ENCODE peak calls at places on chromosomes 11 and 22, in eight cellular contexts. I is cardiac muscle cell, D is adipocyte, M is IMR-90, S is BJ, F is H1, J is AG04450, W is iPS DF 6.9. H is an unnamed sample.

GRCh38 chr11:119113716-119114115 is 6.6 kb downstream of the C2CD2L start:
- DNase-seq in I (no peak), D (no peak), M (no peak), S (no peak), F (no peak), J (no peak), W (no peak), H (no peak)

GRCh38 chr11:114208371-114208770 is 87.8 kb upstream of the NNMT start:
- DNase-seq in I (no peak), D (no peak), M (no peak), S (no peak), F (no peak), J (no peak), W (no peak), H (no peak)

GRCh38 chr22:29780781-29781676 is 13.9 kb downstream of the UQCR10 start:
- DNase-seq in I (no peak), D (peak), M (peak), S (no peak), F (no peak), J (peak), W (no peak), H (no peak)

GRCh38 chr11:75291741-75292140 is 51.2 kb downstream of the TPBGL start:
- DNase-seq in I (no peak), D (no peak), M (no peak), S (no peak), F (no peak), J (no peak), W (no peak), H (no peak)

GRCh38 chr11:58576792-58577440 is 1.3 kb upstream of the LPXN start:
- DNase-seq in I (no peak), D (peak), M (peak), S (no peak), F (no peak), J (no peak), W (no peak), H (no peak)

GRCh38 chr11:94964934-94965333 is 8.4 kb downstream of the CWC15 start:
- DNase-seq in I (no peak), D (no peak), M (no peak), S (no peak), F (no peak), J (no peak), W (no peak), H (no peak)

GRCh38 chr11:57294225-57295131 is 30.3 kb downstream of the TNKS1BP1 start:
- DNase-seq in I (no peak), D (peak), M (peak), S (no peak), F (no peak), J (no peak), W (no peak), H (no peak)

GRCh38 chr22:23182289-23183106 is 2.2 kb downstream of the BCR start:
- DNase-seq in I (peak), D (peak), M (peak), S (no peak), F (no peak), J (no peak), W (no peak), H (no peak)

GRCh38 chr11:101444851-101445250 is 139.0 kb downstream of the TRPC6 start:
- DNase-seq in I (no peak), D (no peak), M (no peak), S (no peak), F (no peak), J (no peak), W (no peak), H (no peak)

DNA sequence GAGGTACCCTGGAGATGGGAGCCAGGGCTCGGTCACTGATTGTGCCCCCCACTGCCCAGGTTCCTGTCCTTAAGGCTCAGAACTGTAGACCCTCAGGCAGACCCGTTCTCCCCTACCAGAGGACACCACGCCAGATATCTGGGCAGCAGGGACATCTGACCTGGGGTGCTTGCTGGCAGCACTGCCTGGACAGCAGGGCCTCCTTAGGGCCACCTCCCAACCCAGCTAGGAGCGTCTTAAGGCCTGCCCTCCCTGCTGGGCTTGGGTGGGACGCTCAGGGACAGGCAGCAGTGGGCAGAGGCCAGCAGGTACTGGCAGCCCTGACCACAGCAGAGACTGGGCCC is 3.1 kb downstream of the POLR2L start:
- DNase-seq in I (no peak), D (no peak), M (no peak), S (no peak), F (no peak), J (no peak), W (no peak), H (no peak)
- H3K4me3 ChIP-seq in I (no peak), D (no peak), M (no peak), S (no peak), F (no peak), J (no peak), W (no peak), H (no peak)

GRCh38 chr11:85195934-85196333 is 431.2 kb downstream of the DLG2 start:
- DNase-seq in I (no peak), D (no peak), M (no peak), S (no peak), F (no peak), J (no peak), W (no peak), H (no peak)
- H3K4me3 ChIP-seq in I (no peak), D (no peak), M (no peak), S (no peak), F (no peak), J (no peak), W (no peak), H (no peak)

GRCh38 chr22:38258895-38259294 is 13.9 kb downstream of the TMEM184B start:
- DNase-seq in I (no peak), D (no peak), M (peak), S (no peak), F (no peak), J (no peak), W (no peak), H (no peak)

GRCh38 chr22:38257650-38258246 is 15.1 kb downstream of the TMEM184B start:
- DNase-seq in I (peak), D (peak), M (no peak), S (no peak), F (no peak), J (no peak), W (no peak), H (no peak)

GRCh38 chr22:38255697-38256096 is 17.1 kb downstream of the TMEM184B start:
- DNase-seq in I (no peak), D (no peak), M (no peak), S (no peak), F (no peak), J (no peak), W (no peak), H (no peak)

GRCh38 chr22:38259370-38259769 is 13.4 kb downstream of the TMEM184B start:
- DNase-seq in I (no peak), D (no peak), M (no peak), S (no peak), F (no peak), J (no peak), W (no peak), H (no peak)

DNA sequence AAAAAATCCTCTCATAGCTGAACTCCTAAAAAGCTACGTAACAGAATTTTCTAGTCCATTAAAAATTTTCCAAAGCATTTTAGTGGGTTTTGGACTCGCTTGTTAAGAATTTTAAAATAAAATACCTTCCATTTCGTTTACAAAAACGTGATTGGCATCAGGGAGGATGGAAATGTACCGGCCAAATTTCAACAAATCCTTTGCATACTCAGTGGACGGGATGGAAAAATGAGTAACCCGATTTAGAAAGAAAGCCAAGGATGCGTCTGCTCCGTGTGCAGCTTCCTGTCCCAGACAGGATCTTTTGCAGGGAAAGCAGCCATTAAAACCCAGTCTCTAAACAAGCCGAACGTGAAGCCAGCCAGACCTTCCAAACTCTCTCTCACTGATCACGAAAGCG is 15.6 kb downstream of the TMEM184B start:
- DNase-seq in I (no peak), D (peak), M (peak), S (peak), F (no peak), J (peak), W (no peak), H (no peak)
- H3K4me3 ChIP-seq in I (no peak), D (peak), M (peak), S (peak), F (no peak), J (peak), W (no peak), H (no peak)

DNA sequence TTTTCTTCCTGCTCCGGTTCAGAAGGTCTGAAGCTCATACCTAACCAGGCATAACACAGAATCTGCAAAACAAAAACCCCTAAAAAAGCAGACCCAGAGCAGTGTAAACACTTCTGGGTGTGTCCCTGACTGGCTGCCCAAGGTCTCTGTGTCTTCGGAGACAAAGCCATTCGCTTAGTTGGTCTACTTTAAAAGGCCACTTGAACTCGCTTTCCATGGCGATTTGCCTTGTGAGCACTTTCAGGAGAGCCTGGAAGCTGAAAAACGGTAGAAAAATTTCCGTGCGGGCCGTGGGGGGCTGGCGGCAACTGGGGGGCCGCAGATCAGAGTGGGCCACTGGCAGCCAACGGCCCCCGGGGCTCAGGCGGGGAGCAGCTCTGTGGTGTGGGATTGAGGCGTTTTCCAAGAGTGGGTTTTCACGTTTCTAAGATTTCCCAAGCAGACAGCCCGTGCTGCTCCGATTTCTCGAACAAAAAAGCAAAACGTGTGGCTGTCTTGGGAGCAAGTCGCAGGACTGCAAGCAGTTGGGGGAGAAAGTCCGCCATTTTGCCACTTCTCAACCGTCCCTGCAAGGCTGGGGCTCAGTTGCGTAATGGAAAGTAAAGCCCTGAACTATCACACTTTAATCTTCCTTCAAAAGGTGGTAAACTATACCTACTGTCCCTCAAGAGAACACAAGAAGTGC is 661 bp upstream of the MALAT1 start:
- DNase-seq in I (peak), D (peak), M (peak), S (no peak), F (no peak), J (no peak), W (no peak), H (peak)
- H3K4me3 ChIP-seq in I (peak), D (peak), M (peak), S (peak), F (peak), J (peak), W (peak), H (peak)

GRCh38 chr11:117822031-117822521 is 2.5 kb downstream of the FXYD2 start:
- DNase-seq in I (peak), D (peak), M (no peak), S (no peak), F (no peak), J (no peak), W (no peak), H (no peak)
- H3K4me3 ChIP-seq in I (no peak), D (no peak), M (no peak), S (no peak), F (no peak), J (no peak), W (no peak), H (no peak)

GRCh38 chr11:113119074-113119473 is 157.9 kb downstream of the NCAM1 start:
- DNase-seq in I (no peak), D (no peak), M (no peak), S (no peak), F (no peak), J (no peak), W (no peak), H (no peak)
- H3K4me3 ChIP-seq in I (no peak), D (no peak), M (no peak), S (no peak), F (no peak), J (no peak), W (no peak), H (no peak)

GRCh38 chr22:31488988-31489617 is 539 bp downstream of the EIF4ENIF1 start:
- DNase-seq in I (peak), D (peak), M (peak), S (no peak), F (no peak), J (no peak), W (no peak), H (peak)

GRCh38 chr22:31489632-31490495 is at the start of gene EIF4ENIF1:
- DNase-seq in I (peak), D (peak), M (peak), S (peak), F (no peak), J (peak), W (peak), H (peak)

GRCh38 chr22:31490496-31490925 is 869 bp upstream of the EIF4ENIF1 start:
- DNase-seq in I (peak), D (peak), M (peak), S (peak), F (no peak), J (peak), W (peak), H (no peak)

GRCh38 chr22:31492151-31492550 is 2.5 kb upstream of the EIF4ENIF1 start:
- DNase-seq in I (no peak), D (no peak), M (no peak), S (no peak), F (no peak), J (no peak), W (no peak), H (no peak)

GRCh38 chr22:31491218-31491962 is 1.7 kb upstream of the EIF4ENIF1 start:
- DNase-seq in I (no peak), D (peak), M (no peak), S (no peak), F (no peak), J (no peak), W (no peak), H (no peak)
- H3K4me3 ChIP-seq in I (no peak), D (peak), M (no peak), S (no peak), F (peak), J (no peak), W (no peak), H (peak)